ENCODE peak calls at places on chromosomes 13 and 19, in four cellular contexts. One of them, this sample, is unnamed.

GRCh38 chr13:57632276-57633140 is 964 bp downstream of the PCDH17 start:
- DNase-seq in stomach: no peak
- DNase-seq in activated CD8-positive, alpha-beta memory T cell treated with anti-CD3 and anti-CD28 coated beads for 48 hours: no peak
- DNase-seq in GM10248: no peak
- DNase-seq in this sample: peak; percentile 24

GRCh38 chr19:49151339-49152217 is 3.6 kb downstream of the HRC start:
- DNase-seq in activated CD8-positive, alpha-beta memory T cell treated with anti-CD3 and anti-CD28 coated beads for 48 hours: no peak
- DNase-seq in stomach: peak; percentile 99
- DNase-seq in GM10248: no peak
- DNase-seq in this sample: no peak

GRCh38 chr13:36543671-36544070 is 111.4 kb downstream of the CCNA1 start:
- DNase-seq in activated CD8-positive, alpha-beta memory T cell treated with anti-CD3 and anti-CD28 coated beads for 48 hours: no peak
- DNase-seq in stomach: no peak
- DNase-seq in GM10248: no peak
- DNase-seq in this sample: no peak

GRCh38 chr19:10766681-10767201 is 48.9 kb downstream of the DNM2 start:
- DNase-seq in GM10248: no peak
- DNase-seq in stomach: peak; percentile 68
- DNase-seq in activated CD8-positive, alpha-beta memory T cell treated with anti-CD3 and anti-CD28 coated beads for 48 hours: no peak
- DNase-seq in this sample: no peak

GRCh38 chr13:30580852-30581502 is 36.7 kb upstream of the USPL1 start:
- DNase-seq in stomach: no peak
- DNase-seq in GM10248: no peak
- DNase-seq in activated CD8-positive, alpha-beta memory T cell treated with anti-CD3 and anti-CD28 coated beads for 48 hours: no peak
- DNase-seq in this sample: no peak

GRCh38 chr19:16144216-16144581 is 714 bp downstream of the HSH2D start:
- DNase-seq in stomach: no peak
- DNase-seq in GM10248: no peak
- DNase-seq in activated CD8-positive, alpha-beta memory T cell treated with anti-CD3 and anti-CD28 coated beads for 48 hours: no peak
- DNase-seq in this sample: no peak

GRCh38 chr13:39144941-39145533 is 106.8 kb downstream of the NHLRC3 start:
- DNase-seq in activated CD8-positive, alpha-beta memory T cell treated with anti-CD3 and anti-CD28 coated beads for 48 hours: no peak
- DNase-seq in stomach: peak; percentile 33
- DNase-seq in GM10248: peak; percentile 49
- DNase-seq in this sample: peak; percentile 61

GRCh38 chr19:19185853-19186728 is 5.9 kb downstream of the BORCS8 start:
- DNase-seq in stomach: peak; percentile 37
- DNase-seq in GM10248: no peak
- DNase-seq in activated CD8-positive, alpha-beta memory T cell treated with anti-CD3 and anti-CD28 coated beads for 48 hours: no peak
- DNase-seq in this sample: peak; percentile 41

GRCh38 chr13:39892731-39893293 is 237.3 kb downstream of the COG6 start:
- DNase-seq in GM10248: no peak
- DNase-seq in activated CD8-positive, alpha-beta memory T cell treated with anti-CD3 and anti-CD28 coated beads for 48 hours: no peak
- DNase-seq in stomach: no peak
- DNase-seq in this sample: no peak

GRCh38 chr19:48992571-48993174 is 436 bp downstream of the GYS1 start:
- DNase-seq in stomach: no peak
- DNase-seq in activated CD8-positive, alpha-beta memory T cell treated with anti-CD3 and anti-CD28 coated beads for 48 hours: no peak
- DNase-seq in GM10248: no peak
- DNase-seq in this sample: no peak

GRCh38 chr13:71359641-71360040 is 507.4 kb downstream of the DACH1 start:
- DNase-seq in activated CD8-positive, alpha-beta memory T cell treated with anti-CD3 and anti-CD28 coated beads for 48 hours: no peak
- DNase-seq in GM10248: no peak
- DNase-seq in stomach: no peak
- DNase-seq in this sample: no peak

GRCh38 chr13:21625366-21625765 is 21.4 kb upstream of the MICU2 start:
- DNase-seq in stomach: no peak
- DNase-seq in GM10248: peak; percentile 58
- DNase-seq in activated CD8-positive, alpha-beta memory T cell treated with anti-CD3 and anti-CD28 coated beads for 48 hours: no peak
- DNase-seq in this sample: peak; percentile 52

GRCh38 chr13:41696163-41697003 is 239.0 kb downstream of the RGCC start:
- DNase-seq in stomach: no peak
- DNase-seq in activated CD8-positive, alpha-beta memory T cell treated with anti-CD3 and anti-CD28 coated beads for 48 hours: no peak
- DNase-seq in GM10248: no peak
- DNase-seq in this sample: no peak

GRCh38 chr13:56953965-56954364 is 186.8 kb upstream of the PRR20A start:
- DNase-seq in GM10248: no peak
- DNase-seq in activated CD8-positive, alpha-beta memory T cell treated with anti-CD3 and anti-CD28 coated beads for 48 hours: no peak
- DNase-seq in stomach: no peak
- DNase-seq in this sample: no peak

GRCh38 chr13:21237081-21237480 is 60.6 kb downstream of the MRPL57 start:
- DNase-seq in activated CD8-positive, alpha-beta memory T cell treated with anti-CD3 and anti-CD28 coated beads for 48 hours: no peak
- DNase-seq in GM10248: no peak
- DNase-seq in stomach: no peak
- DNase-seq in this sample: no peak

GRCh38 chr19:7682175-7682855 is 1.7 kb downstream of the TRAPPC5 start:
- DNase-seq in stomach: no peak
- DNase-seq in activated CD8-positive, alpha-beta memory T cell treated with anti-CD3 and anti-CD28 coated beads for 48 hours: no peak
- DNase-seq in GM10248: no peak
- DNase-seq in this sample: no peak

GRCh38 chr13:21458457-21458815 is 667 bp downstream of the ZDHHC20 start:
- DNase-seq in GM10248: peak; percentile 56
- DNase-seq in stomach: peak; percentile 71
- DNase-seq in activated CD8-positive, alpha-beta memory T cell treated with anti-CD3 and anti-CD28 coated beads for 48 hours: no peak
- DNase-seq in this sample: peak; percentile 77

GRCh38 chr19:58067240-58067912 is 8.3 kb downstream of the ZNF135 start:
- DNase-seq in GM10248: no peak
- DNase-seq in stomach: no peak
- DNase-seq in activated CD8-positive, alpha-beta memory T cell treated with anti-CD3 and anti-CD28 coated beads for 48 hours: no peak
- DNase-seq in this sample: no peak

GRCh38 chr13:44904982-44905381 is 84.3 kb downstream of the NUFIP1 start:
- DNase-seq in stomach: peak; percentile 52
- DNase-seq in activated CD8-positive, alpha-beta memory T cell treated with anti-CD3 and anti-CD28 coated beads for 48 hours: no peak
- DNase-seq in GM10248: no peak
- DNase-seq in this sample: no peak

GRCh38 chr13:99686157-99686572 is 184.9 kb downstream of the TM9SF2 start:
- DNase-seq in GM10248: no peak
- DNase-seq in activated CD8-positive, alpha-beta memory T cell treated with anti-CD3 and anti-CD28 coated beads for 48 hours: no peak
- DNase-seq in stomach: no peak
- DNase-seq in this sample: no peak

GRCh38 chr13:46401432-46401831 is 14.4 kb upstream of the RUBCNL start:
- DNase-seq in stomach: no peak
- DNase-seq in GM10248: no peak
- DNase-seq in activated CD8-positive, alpha-beta memory T cell treated with anti-CD3 and anti-CD28 coated beads for 48 hours: no peak
- DNase-seq in this sample: no peak

GRCh38 chr19:18278521-18279265 is 2.7 kb downstream of the JUND start:
- DNase-seq in activated CD8-positive, alpha-beta memory T cell treated with anti-CD3 and anti-CD28 coated beads for 48 hours: no peak
- DNase-seq in GM10248: no peak
- DNase-seq in stomach: peak; percentile 52
- DNase-seq in this sample: no peak

GRCh38 chr19:37551123-37551993 is 43.2 kb downstream of the ZNF571 start:
- DNase-seq in GM10248: peak; percentile 91
- DNase-seq in activated CD8-positive, alpha-beta memory T cell treated with anti-CD3 and anti-CD28 coated beads for 48 hours: peak; percentile 20
- DNase-seq in stomach: no peak
- DNase-seq in this sample: peak; percentile 91

GRCh38 chr13:26050568-26051230 is 1.1 kb downstream of the SHISA2 start:
- DNase-seq in GM10248: no peak
- DNase-seq in activated CD8-positive, alpha-beta memory T cell treated with anti-CD3 and anti-CD28 coated beads for 48 hours: no peak
- DNase-seq in stomach: peak; percentile 49
- DNase-seq in this sample: no peak

GRCh38 chr13:80939581-80939980 is 598.7 kb upstream of the SPRY2 start:
- DNase-seq in stomach: no peak
- DNase-seq in activated CD8-positive, alpha-beta memory T cell treated with anti-CD3 and anti-CD28 coated beads for 48 hours: no peak
- DNase-seq in GM10248: no peak
- DNase-seq in this sample: no peak

GRCh38 chr19:37778613-37779138 is 710 bp downstream of the ZNF573 start:
- DNase-seq in stomach: no peak
- DNase-seq in GM10248: no peak
- DNase-seq in activated CD8-positive, alpha-beta memory T cell treated with anti-CD3 and anti-CD28 coated beads for 48 hours: no peak
- DNase-seq in this sample: no peak

GRCh38 chr19:10979950-10980349 is 19.1 kb downstream of the SMARCA4 start:
- DNase-seq in GM10248: no peak
- DNase-seq in activated CD8-positive, alpha-beta memory T cell treated with anti-CD3 and anti-CD28 coated beads for 48 hours: no peak
- DNase-seq in stomach: no peak
- DNase-seq in this sample: no peak

GRCh38 chr13:36619535-36619934 is 54.3 kb upstream of the SERTM1 start:
- DNase-seq in activated CD8-positive, alpha-beta memory T cell treated with anti-CD3 and anti-CD28 coated beads for 48 hours: no peak
- DNase-seq in stomach: no peak
- DNase-seq in GM10248: no peak
- DNase-seq in this sample: no peak

GRCh38 chr19:38710928-38711725 is 33.1 kb downstream of the CAPN12 start:
- DNase-seq in activated CD8-positive, alpha-beta memory T cell treated with anti-CD3 and anti-CD28 coated beads for 48 hours: no peak
- DNase-seq in stomach: no peak
- DNase-seq in GM10248: no peak
- DNase-seq in this sample: no peak

GRCh38 chr19:54312436-54313362 is at the start of gene LILRA5:
- DNase-seq in GM10248: no peak
- DNase-seq in stomach: no peak
- DNase-seq in activated CD8-positive, alpha-beta memory T cell treated with anti-CD3 and anti-CD28 coated beads for 48 hours: no peak
- DNase-seq in this sample: no peak

GRCh38 chr19:11843741-11844140 is 4.8 kb upstream of the ZNF439 start:
- DNase-seq in activated CD8-positive, alpha-beta memory T cell treated with anti-CD3 and anti-CD28 coated beads for 48 hours: no peak
- DNase-seq in stomach: no peak
- DNase-seq in GM10248: no peak
- DNase-seq in this sample: no peak

GRCh38 chr19:8131517-8131916 is 17.9 kb downstream of the FBN3 start:
- DNase-seq in GM10248: no peak
- DNase-seq in stomach: no peak
- DNase-seq in activated CD8-positive, alpha-beta memory T cell treated with anti-CD3 and anti-CD28 coated beads for 48 hours: no peak
- DNase-seq in this sample: no peak

GRCh38 chr19:18346091-18346490 is 5.7 kb downstream of the PGPEP1 start:
- DNase-seq in activated CD8-positive, alpha-beta memory T cell treated with anti-CD3 and anti-CD28 coated beads for 48 hours: no peak
- DNase-seq in stomach: peak; percentile 40
- DNase-seq in GM10248: no peak
- DNase-seq in this sample: no peak

This sample was measured in GM20000.